ENCODE peak calls at places on chromosomes 4 and X, in six cellular contexts. One of them, this sample, is unnamed.

GRCh38 chr4:167555338-167556022 is 321.2 kb upstream of the SPOCK3 start:
- DNase-seq in COR-L47: no peak
- DNase-seq in activated naive CD8-positive, alpha-beta T cell treated with anti-CD3 and anti-CD28 coated beads, Interleukin-2, amount 50 U/mL, for 24 hours: no peak
- DNase-seq in mesenteric fat pad: no peak
- DNase-seq in stimulated activated CD4-positive, alpha-beta T cell treated with anti-CD3 and anti-CD28 coated beads, Interleukin-1b, Interleukin-23, amount 100 ng/mL, for 24 hours: no peak
- DNase-seq in activated T-helper 1 cell treated with anti-CD3 and anti-CD28 coated beads, Interleukin-12 subunit alpha, Interleukin-12 subunit beta, Interleukin-2, Interleukin-4 antibody, amounts not matched to agents 30 ng/mL and 10 ng/mL and 1 ng/mL, durations not matched to agents 14 hours and 24 hours and 36 hours: no peak
- DNase-seq in this sample: peak

GRCh38 chr4:118396881-118397666 is 44.3 kb upstream of the PRSS12 start:
- DNase-seq in COR-L47: no peak
- DNase-seq in activated naive CD8-positive, alpha-beta T cell treated with anti-CD3 and anti-CD28 coated beads, Interleukin-2, amount 50 U/mL, for 24 hours: no peak
- DNase-seq in mesenteric fat pad: no peak
- DNase-seq in stimulated activated CD4-positive, alpha-beta T cell treated with anti-CD3 and anti-CD28 coated beads, Interleukin-1b, Interleukin-23, amount 100 ng/mL, for 24 hours: no peak
- DNase-seq in activated T-helper 1 cell treated with anti-CD3 and anti-CD28 coated beads, Interleukin-12 subunit alpha, Interleukin-12 subunit beta, Interleukin-2, Interleukin-4 antibody, amounts not matched to agents 30 ng/mL and 10 ng/mL and 1 ng/mL, durations not matched to agents 14 hours and 24 hours and 36 hours: no peak
- DNase-seq in this sample: no peak

GRCh38 chr4:147078362-147078761 is 132.7 kb upstream of the TTC29 start:
- DNase-seq in COR-L47: no peak
- DNase-seq in activated naive CD8-positive, alpha-beta T cell treated with anti-CD3 and anti-CD28 coated beads, Interleukin-2, amount 50 U/mL, for 24 hours: no peak
- DNase-seq in mesenteric fat pad: no peak
- DNase-seq in stimulated activated CD4-positive, alpha-beta T cell treated with anti-CD3 and anti-CD28 coated beads, Interleukin-1b, Interleukin-23, amount 100 ng/mL, for 24 hours: no peak
- DNase-seq in activated T-helper 1 cell treated with anti-CD3 and anti-CD28 coated beads, Interleukin-12 subunit alpha, Interleukin-12 subunit beta, Interleukin-2, Interleukin-4 antibody, amounts not matched to agents 30 ng/mL and 10 ng/mL and 1 ng/mL, durations not matched to agents 14 hours and 24 hours and 36 hours: no peak
- DNase-seq in this sample: peak

GRCh38 chrX:70196961-70197805 is 19.9 kb downstream of the DGAT2L6 start:
- DNase-seq in COR-L47: peak
- DNase-seq in activated naive CD8-positive, alpha-beta T cell treated with anti-CD3 and anti-CD28 coated beads, Interleukin-2, amount 50 U/mL, for 24 hours: peak
- DNase-seq in mesenteric fat pad: no peak
- DNase-seq in stimulated activated CD4-positive, alpha-beta T cell treated with anti-CD3 and anti-CD28 coated beads, Interleukin-1b, Interleukin-23, amount 100 ng/mL, for 24 hours: peak
- DNase-seq in activated T-helper 1 cell treated with anti-CD3 and anti-CD28 coated beads, Interleukin-12 subunit alpha, Interleukin-12 subunit beta, Interleukin-2, Interleukin-4 antibody, amounts not matched to agents 30 ng/mL and 10 ng/mL and 1 ng/mL, durations not matched to agents 14 hours and 24 hours and 36 hours: peak
- DNase-seq in this sample: peak

GRCh38 chrX:74246524-74246923 is 57.5 kb upstream of the ZCCHC13 start:
- DNase-seq in COR-L47: no peak
- DNase-seq in activated naive CD8-positive, alpha-beta T cell treated with anti-CD3 and anti-CD28 coated beads, Interleukin-2, amount 50 U/mL, for 24 hours: no peak
- DNase-seq in mesenteric fat pad: no peak
- DNase-seq in stimulated activated CD4-positive, alpha-beta T cell treated with anti-CD3 and anti-CD28 coated beads, Interleukin-1b, Interleukin-23, amount 100 ng/mL, for 24 hours: no peak
- DNase-seq in activated T-helper 1 cell treated with anti-CD3 and anti-CD28 coated beads, Interleukin-12 subunit alpha, Interleukin-12 subunit beta, Interleukin-2, Interleukin-4 antibody, amounts not matched to agents 30 ng/mL and 10 ng/mL and 1 ng/mL, durations not matched to agents 14 hours and 24 hours and 36 hours: no peak
- DNase-seq in this sample: peak

GRCh38 chr4:1365271-1366178 is 18.5 kb downstream of the UVSSA start:
- DNase-seq in COR-L47: peak
- DNase-seq in activated naive CD8-positive, alpha-beta T cell treated with anti-CD3 and anti-CD28 coated beads, Interleukin-2, amount 50 U/mL, for 24 hours: no peak
- DNase-seq in mesenteric fat pad: no peak
- DNase-seq in stimulated activated CD4-positive, alpha-beta T cell treated with anti-CD3 and anti-CD28 coated beads, Interleukin-1b, Interleukin-23, amount 100 ng/mL, for 24 hours: no peak
- DNase-seq in activated T-helper 1 cell treated with anti-CD3 and anti-CD28 coated beads, Interleukin-12 subunit alpha, Interleukin-12 subunit beta, Interleukin-2, Interleukin-4 antibody, amounts not matched to agents 30 ng/mL and 10 ng/mL and 1 ng/mL, durations not matched to agents 14 hours and 24 hours and 36 hours: no peak
- DNase-seq in this sample: no peak

GRCh38 chrX:65932173-65933084 is 107.5 kb downstream of the VSIG4 start:
- DNase-seq in COR-L47: peak
- DNase-seq in activated naive CD8-positive, alpha-beta T cell treated with anti-CD3 and anti-CD28 coated beads, Interleukin-2, amount 50 U/mL, for 24 hours: no peak
- DNase-seq in mesenteric fat pad: no peak
- DNase-seq in stimulated activated CD4-positive, alpha-beta T cell treated with anti-CD3 and anti-CD28 coated beads, Interleukin-1b, Interleukin-23, amount 100 ng/mL, for 24 hours: no peak
- DNase-seq in activated T-helper 1 cell treated with anti-CD3 and anti-CD28 coated beads, Interleukin-12 subunit alpha, Interleukin-12 subunit beta, Interleukin-2, Interleukin-4 antibody, amounts not matched to agents 30 ng/mL and 10 ng/mL and 1 ng/mL, durations not matched to agents 14 hours and 24 hours and 36 hours: no peak
- DNase-seq in this sample: no peak

GRCh38 chr4:55087930-55088293 is 37.5 kb downstream of the KDR start:
- DNase-seq in COR-L47: no peak
- DNase-seq in activated naive CD8-positive, alpha-beta T cell treated with anti-CD3 and anti-CD28 coated beads, Interleukin-2, amount 50 U/mL, for 24 hours: no peak
- DNase-seq in mesenteric fat pad: no peak
- DNase-seq in stimulated activated CD4-positive, alpha-beta T cell treated with anti-CD3 and anti-CD28 coated beads, Interleukin-1b, Interleukin-23, amount 100 ng/mL, for 24 hours: no peak
- DNase-seq in activated T-helper 1 cell treated with anti-CD3 and anti-CD28 coated beads, Interleukin-12 subunit alpha, Interleukin-12 subunit beta, Interleukin-2, Interleukin-4 antibody, amounts not matched to agents 30 ng/mL and 10 ng/mL and 1 ng/mL, durations not matched to agents 14 hours and 24 hours and 36 hours: no peak
- DNase-seq in this sample: no peak

GRCh38 chr4:107931775-107932321 is 499 bp downstream of the CYP2U1 start:
- DNase-seq in COR-L47: no peak
- DNase-seq in activated naive CD8-positive, alpha-beta T cell treated with anti-CD3 and anti-CD28 coated beads, Interleukin-2, amount 50 U/mL, for 24 hours: peak
- DNase-seq in mesenteric fat pad: no peak
- DNase-seq in stimulated activated CD4-positive, alpha-beta T cell treated with anti-CD3 and anti-CD28 coated beads, Interleukin-1b, Interleukin-23, amount 100 ng/mL, for 24 hours: peak
- DNase-seq in activated T-helper 1 cell treated with anti-CD3 and anti-CD28 coated beads, Interleukin-12 subunit alpha, Interleukin-12 subunit beta, Interleukin-2, Interleukin-4 antibody, amounts not matched to agents 30 ng/mL and 10 ng/mL and 1 ng/mL, durations not matched to agents 14 hours and 24 hours and 36 hours: no peak
- DNase-seq in this sample: no peak

GRCh38 chrX:19172741-19173140 is 50.5 kb upstream of the ADGRG2 start:
- DNase-seq in COR-L47: no peak
- DNase-seq in activated naive CD8-positive, alpha-beta T cell treated with anti-CD3 and anti-CD28 coated beads, Interleukin-2, amount 50 U/mL, for 24 hours: no peak
- DNase-seq in mesenteric fat pad: no peak
- DNase-seq in stimulated activated CD4-positive, alpha-beta T cell treated with anti-CD3 and anti-CD28 coated beads, Interleukin-1b, Interleukin-23, amount 100 ng/mL, for 24 hours: no peak
- DNase-seq in activated T-helper 1 cell treated with anti-CD3 and anti-CD28 coated beads, Interleukin-12 subunit alpha, Interleukin-12 subunit beta, Interleukin-2, Interleukin-4 antibody, amounts not matched to agents 30 ng/mL and 10 ng/mL and 1 ng/mL, durations not matched to agents 14 hours and 24 hours and 36 hours: no peak
- DNase-seq in this sample: no peak

GRCh38 chrX:34778961-34779360 is 121.9 kb upstream of the TMEM47 start:
- DNase-seq in COR-L47: no peak
- DNase-seq in activated naive CD8-positive, alpha-beta T cell treated with anti-CD3 and anti-CD28 coated beads, Interleukin-2, amount 50 U/mL, for 24 hours: no peak
- DNase-seq in mesenteric fat pad: no peak
- DNase-seq in stimulated activated CD4-positive, alpha-beta T cell treated with anti-CD3 and anti-CD28 coated beads, Interleukin-1b, Interleukin-23, amount 100 ng/mL, for 24 hours: no peak
- DNase-seq in activated T-helper 1 cell treated with anti-CD3 and anti-CD28 coated beads, Interleukin-12 subunit alpha, Interleukin-12 subunit beta, Interleukin-2, Interleukin-4 antibody, amounts not matched to agents 30 ng/mL and 10 ng/mL and 1 ng/mL, durations not matched to agents 14 hours and 24 hours and 36 hours: no peak
- DNase-seq in this sample: peak

GRCh38 chrX:134933248-134933647 is 57.5 kb upstream of the SMIM10 start:
- DNase-seq in COR-L47: no peak
- DNase-seq in activated naive CD8-positive, alpha-beta T cell treated with anti-CD3 and anti-CD28 coated beads, Interleukin-2, amount 50 U/mL, for 24 hours: no peak
- DNase-seq in mesenteric fat pad: no peak
- DNase-seq in stimulated activated CD4-positive, alpha-beta T cell treated with anti-CD3 and anti-CD28 coated beads, Interleukin-1b, Interleukin-23, amount 100 ng/mL, for 24 hours: no peak
- DNase-seq in activated T-helper 1 cell treated with anti-CD3 and anti-CD28 coated beads, Interleukin-12 subunit alpha, Interleukin-12 subunit beta, Interleukin-2, Interleukin-4 antibody, amounts not matched to agents 30 ng/mL and 10 ng/mL and 1 ng/mL, durations not matched to agents 14 hours and 24 hours and 36 hours: no peak
- DNase-seq in this sample: no peak

GRCh38 chrX:131985526-131986049 is 37.5 kb upstream of the STK26 start:
- DNase-seq in COR-L47: no peak
- DNase-seq in activated naive CD8-positive, alpha-beta T cell treated with anti-CD3 and anti-CD28 coated beads, Interleukin-2, amount 50 U/mL, for 24 hours: no peak
- DNase-seq in mesenteric fat pad: no peak
- DNase-seq in stimulated activated CD4-positive, alpha-beta T cell treated with anti-CD3 and anti-CD28 coated beads, Interleukin-1b, Interleukin-23, amount 100 ng/mL, for 24 hours: no peak
- DNase-seq in activated T-helper 1 cell treated with anti-CD3 and anti-CD28 coated beads, Interleukin-12 subunit alpha, Interleukin-12 subunit beta, Interleukin-2, Interleukin-4 antibody, amounts not matched to agents 30 ng/mL and 10 ng/mL and 1 ng/mL, durations not matched to agents 14 hours and 24 hours and 36 hours: no peak
- DNase-seq in this sample: no peak

GRCh38 chr4:76830612-76831474 is 67.1 kb downstream of the SOWAHB start:
- DNase-seq in COR-L47: no peak
- DNase-seq in activated naive CD8-positive, alpha-beta T cell treated with anti-CD3 and anti-CD28 coated beads, Interleukin-2, amount 50 U/mL, for 24 hours: no peak
- DNase-seq in mesenteric fat pad: no peak
- DNase-seq in stimulated activated CD4-positive, alpha-beta T cell treated with anti-CD3 and anti-CD28 coated beads, Interleukin-1b, Interleukin-23, amount 100 ng/mL, for 24 hours: no peak
- DNase-seq in activated T-helper 1 cell treated with anti-CD3 and anti-CD28 coated beads, Interleukin-12 subunit alpha, Interleukin-12 subunit beta, Interleukin-2, Interleukin-4 antibody, amounts not matched to agents 30 ng/mL and 10 ng/mL and 1 ng/mL, durations not matched to agents 14 hours and 24 hours and 36 hours: no peak
- DNase-seq in this sample: peak

GRCh38 chrX:48957477-48957826 is at the start of gene OTUD5:
- DNase-seq in COR-L47: peak
- DNase-seq in activated naive CD8-positive, alpha-beta T cell treated with anti-CD3 and anti-CD28 coated beads, Interleukin-2, amount 50 U/mL, for 24 hours: peak
- DNase-seq in mesenteric fat pad: no peak
- DNase-seq in stimulated activated CD4-positive, alpha-beta T cell treated with anti-CD3 and anti-CD28 coated beads, Interleukin-1b, Interleukin-23, amount 100 ng/mL, for 24 hours: peak
- DNase-seq in activated T-helper 1 cell treated with anti-CD3 and anti-CD28 coated beads, Interleukin-12 subunit alpha, Interleukin-12 subunit beta, Interleukin-2, Interleukin-4 antibody, amounts not matched to agents 30 ng/mL and 10 ng/mL and 1 ng/mL, durations not matched to agents 14 hours and 24 hours and 36 hours: peak
- DNase-seq in this sample: no peak

GRCh38 chr4:75844151-75844662 is 58.0 kb downstream of the PPEF2 start:
- DNase-seq in COR-L47: no peak
- DNase-seq in activated naive CD8-positive, alpha-beta T cell treated with anti-CD3 and anti-CD28 coated beads, Interleukin-2, amount 50 U/mL, for 24 hours: no peak
- DNase-seq in mesenteric fat pad: no peak
- DNase-seq in stimulated activated CD4-positive, alpha-beta T cell treated with anti-CD3 and anti-CD28 coated beads, Interleukin-1b, Interleukin-23, amount 100 ng/mL, for 24 hours: no peak
- DNase-seq in activated T-helper 1 cell treated with anti-CD3 and anti-CD28 coated beads, Interleukin-12 subunit alpha, Interleukin-12 subunit beta, Interleukin-2, Interleukin-4 antibody, amounts not matched to agents 30 ng/mL and 10 ng/mL and 1 ng/mL, durations not matched to agents 14 hours and 24 hours and 36 hours: no peak
- DNase-seq in this sample: peak

GRCh38 chrX:41475166-41475565 is 28.0 kb downstream of the NYX start:
- DNase-seq in COR-L47: no peak
- DNase-seq in activated naive CD8-positive, alpha-beta T cell treated with anti-CD3 and anti-CD28 coated beads, Interleukin-2, amount 50 U/mL, for 24 hours: no peak
- DNase-seq in mesenteric fat pad: peak
- DNase-seq in stimulated activated CD4-positive, alpha-beta T cell treated with anti-CD3 and anti-CD28 coated beads, Interleukin-1b, Interleukin-23, amount 100 ng/mL, for 24 hours: no peak
- DNase-seq in activated T-helper 1 cell treated with anti-CD3 and anti-CD28 coated beads, Interleukin-12 subunit alpha, Interleukin-12 subunit beta, Interleukin-2, Interleukin-4 antibody, amounts not matched to agents 30 ng/mL and 10 ng/mL and 1 ng/mL, durations not matched to agents 14 hours and 24 hours and 36 hours: no peak
- DNase-seq in this sample: no peak

GRCh38 chr4:107219681-107220080 is 183.6 kb upstream of the DKK2 start:
- DNase-seq in COR-L47: no peak
- DNase-seq in activated naive CD8-positive, alpha-beta T cell treated with anti-CD3 and anti-CD28 coated beads, Interleukin-2, amount 50 U/mL, for 24 hours: no peak
- DNase-seq in mesenteric fat pad: no peak
- DNase-seq in stimulated activated CD4-positive, alpha-beta T cell treated with anti-CD3 and anti-CD28 coated beads, Interleukin-1b, Interleukin-23, amount 100 ng/mL, for 24 hours: no peak
- DNase-seq in activated T-helper 1 cell treated with anti-CD3 and anti-CD28 coated beads, Interleukin-12 subunit alpha, Interleukin-12 subunit beta, Interleukin-2, Interleukin-4 antibody, amounts not matched to agents 30 ng/mL and 10 ng/mL and 1 ng/mL, durations not matched to agents 14 hours and 24 hours and 36 hours: no peak
- DNase-seq in this sample: peak

GRCh38 chr4:113407409-113407808 is 354.1 kb downstream of the CAMK2D start:
- DNase-seq in COR-L47: peak
- DNase-seq in activated naive CD8-positive, alpha-beta T cell treated with anti-CD3 and anti-CD28 coated beads, Interleukin-2, amount 50 U/mL, for 24 hours: no peak
- DNase-seq in mesenteric fat pad: no peak
- DNase-seq in stimulated activated CD4-positive, alpha-beta T cell treated with anti-CD3 and anti-CD28 coated beads, Interleukin-1b, Interleukin-23, amount 100 ng/mL, for 24 hours: no peak
- DNase-seq in activated T-helper 1 cell treated with anti-CD3 and anti-CD28 coated beads, Interleukin-12 subunit alpha, Interleukin-12 subunit beta, Interleukin-2, Interleukin-4 antibody, amounts not matched to agents 30 ng/mL and 10 ng/mL and 1 ng/mL, durations not matched to agents 14 hours and 24 hours and 36 hours: no peak
- DNase-seq in this sample: no peak

GRCh38 chr4:62399242-62399641 is 1199.1 kb downstream of the ADGRL3 start:
- DNase-seq in COR-L47: no peak
- DNase-seq in activated naive CD8-positive, alpha-beta T cell treated with anti-CD3 and anti-CD28 coated beads, Interleukin-2, amount 50 U/mL, for 24 hours: no peak
- DNase-seq in mesenteric fat pad: no peak
- DNase-seq in stimulated activated CD4-positive, alpha-beta T cell treated with anti-CD3 and anti-CD28 coated beads, Interleukin-1b, Interleukin-23, amount 100 ng/mL, for 24 hours: no peak
- DNase-seq in activated T-helper 1 cell treated with anti-CD3 and anti-CD28 coated beads, Interleukin-12 subunit alpha, Interleukin-12 subunit beta, Interleukin-2, Interleukin-4 antibody, amounts not matched to agents 30 ng/mL and 10 ng/mL and 1 ng/mL, durations not matched to agents 14 hours and 24 hours and 36 hours: no peak
- DNase-seq in this sample: no peak

GRCh38 chrX:9635805-9636204 is 129.8 kb downstream of the GPR143 start:
- DNase-seq in COR-L47: no peak
- DNase-seq in activated naive CD8-positive, alpha-beta T cell treated with anti-CD3 and anti-CD28 coated beads, Interleukin-2, amount 50 U/mL, for 24 hours: no peak
- DNase-seq in mesenteric fat pad: no peak
- DNase-seq in stimulated activated CD4-positive, alpha-beta T cell treated with anti-CD3 and anti-CD28 coated beads, Interleukin-1b, Interleukin-23, amount 100 ng/mL, for 24 hours: no peak
- DNase-seq in activated T-helper 1 cell treated with anti-CD3 and anti-CD28 coated beads, Interleukin-12 subunit alpha, Interleukin-12 subunit beta, Interleukin-2, Interleukin-4 antibody, amounts not matched to agents 30 ng/mL and 10 ng/mL and 1 ng/mL, durations not matched to agents 14 hours and 24 hours and 36 hours: no peak
- DNase-seq in this sample: no peak

GRCh38 chrX:10089378-10089795 is 67.4 kb upstream of the CLCN4 start:
- DNase-seq in COR-L47: no peak
- DNase-seq in activated naive CD8-positive, alpha-beta T cell treated with anti-CD3 and anti-CD28 coated beads, Interleukin-2, amount 50 U/mL, for 24 hours: no peak
- DNase-seq in mesenteric fat pad: no peak
- DNase-seq in stimulated activated CD4-positive, alpha-beta T cell treated with anti-CD3 and anti-CD28 coated beads, Interleukin-1b, Interleukin-23, amount 100 ng/mL, for 24 hours: no peak
- DNase-seq in activated T-helper 1 cell treated with anti-CD3 and anti-CD28 coated beads, Interleukin-12 subunit alpha, Interleukin-12 subunit beta, Interleukin-2, Interleukin-4 antibody, amounts not matched to agents 30 ng/mL and 10 ng/mL and 1 ng/mL, durations not matched to agents 14 hours and 24 hours and 36 hours: no peak
- DNase-seq in this sample: no peak

GRCh38 chr4:24794916-24795665 is at the start of gene SOD3:
- DNase-seq in COR-L47: no peak
- DNase-seq in activated naive CD8-positive, alpha-beta T cell treated with anti-CD3 and anti-CD28 coated beads, Interleukin-2, amount 50 U/mL, for 24 hours: no peak
- DNase-seq in mesenteric fat pad: no peak
- DNase-seq in stimulated activated CD4-positive, alpha-beta T cell treated with anti-CD3 and anti-CD28 coated beads, Interleukin-1b, Interleukin-23, amount 100 ng/mL, for 24 hours: no peak
- DNase-seq in activated T-helper 1 cell treated with anti-CD3 and anti-CD28 coated beads, Interleukin-12 subunit alpha, Interleukin-12 subunit beta, Interleukin-2, Interleukin-4 antibody, amounts not matched to agents 30 ng/mL and 10 ng/mL and 1 ng/mL, durations not matched to agents 14 hours and 24 hours and 36 hours: no peak
- DNase-seq in this sample: peak

GRCh38 chr4:147736458-147736857 is 4.6 kb downstream of the ARHGAP10 start:
- DNase-seq in COR-L47: no peak
- DNase-seq in activated naive CD8-positive, alpha-beta T cell treated with anti-CD3 and anti-CD28 coated beads, Interleukin-2, amount 50 U/mL, for 24 hours: no peak
- DNase-seq in mesenteric fat pad: no peak
- DNase-seq in stimulated activated CD4-positive, alpha-beta T cell treated with anti-CD3 and anti-CD28 coated beads, Interleukin-1b, Interleukin-23, amount 100 ng/mL, for 24 hours: no peak
- DNase-seq in activated T-helper 1 cell treated with anti-CD3 and anti-CD28 coated beads, Interleukin-12 subunit alpha, Interleukin-12 subunit beta, Interleukin-2, Interleukin-4 antibody, amounts not matched to agents 30 ng/mL and 10 ng/mL and 1 ng/mL, durations not matched to agents 14 hours and 24 hours and 36 hours: no peak
- DNase-seq in this sample: peak

GRCh38 chr4:25795566-25796454 is 67.0 kb downstream of the SEL1L3 start:
- DNase-seq in COR-L47: no peak
- DNase-seq in activated naive CD8-positive, alpha-beta T cell treated with anti-CD3 and anti-CD28 coated beads, Interleukin-2, amount 50 U/mL, for 24 hours: no peak
- DNase-seq in mesenteric fat pad: no peak
- DNase-seq in stimulated activated CD4-positive, alpha-beta T cell treated with anti-CD3 and anti-CD28 coated beads, Interleukin-1b, Interleukin-23, amount 100 ng/mL, for 24 hours: no peak
- DNase-seq in activated T-helper 1 cell treated with anti-CD3 and anti-CD28 coated beads, Interleukin-12 subunit alpha, Interleukin-12 subunit beta, Interleukin-2, Interleukin-4 antibody, amounts not matched to agents 30 ng/mL and 10 ng/mL and 1 ng/mL, durations not matched to agents 14 hours and 24 hours and 36 hours: no peak
- DNase-seq in this sample: peak

GRCh38 chrX:37302569-37302968 is 46.6 kb upstream of the PRRG1 start:
- DNase-seq in COR-L47: no peak
- DNase-seq in activated naive CD8-positive, alpha-beta T cell treated with anti-CD3 and anti-CD28 coated beads, Interleukin-2, amount 50 U/mL, for 24 hours: no peak
- DNase-seq in mesenteric fat pad: no peak
- DNase-seq in stimulated activated CD4-positive, alpha-beta T cell treated with anti-CD3 and anti-CD28 coated beads, Interleukin-1b, Interleukin-23, amount 100 ng/mL, for 24 hours: no peak
- DNase-seq in activated T-helper 1 cell treated with anti-CD3 and anti-CD28 coated beads, Interleukin-12 subunit alpha, Interleukin-12 subunit beta, Interleukin-2, Interleukin-4 antibody, amounts not matched to agents 30 ng/mL and 10 ng/mL and 1 ng/mL, durations not matched to agents 14 hours and 24 hours and 36 hours: no peak
- DNase-seq in this sample: peak

GRCh38 chr4:2817701-2818350 is 24.9 kb downstream of the SH3BP2 start:
- DNase-seq in COR-L47: peak
- DNase-seq in activated naive CD8-positive, alpha-beta T cell treated with anti-CD3 and anti-CD28 coated beads, Interleukin-2, amount 50 U/mL, for 24 hours: no peak
- DNase-seq in mesenteric fat pad: no peak
- DNase-seq in stimulated activated CD4-positive, alpha-beta T cell treated with anti-CD3 and anti-CD28 coated beads, Interleukin-1b, Interleukin-23, amount 100 ng/mL, for 24 hours: peak
- DNase-seq in activated T-helper 1 cell treated with anti-CD3 and anti-CD28 coated beads, Interleukin-12 subunit alpha, Interleukin-12 subunit beta, Interleukin-2, Interleukin-4 antibody, amounts not matched to agents 30 ng/mL and 10 ng/mL and 1 ng/mL, durations not matched to agents 14 hours and 24 hours and 36 hours: no peak
- DNase-seq in this sample: peak

This sample was measured in adipocyte.